ENCODE peak calls at places on chromosomes 11 and 22, in nine cellular contexts. One of them, this sample, is unnamed. For H3K79me2 and H3K4me1, the result is how much of the 10 kb centered on the place peaks cover.

GRCh38 chr22:29320546-29320945 is 5.0 kb upstream of the RASL10A start:
- DNase-seq in GM23338: no peak
- DNase-seq in mesendoderm: peak
- DNase-seq in PC-9: no peak
- DNase-seq in HCT116: no peak
- DNase-seq in hepatocyte: no peak
- DNase-seq in neural progenitor cell: no peak
- DNase-seq in fibroblast of lung: no peak
- DNase-seq in GM12878: no peak
- DNase-seq in this sample: no peak

GRCh38 chr11:116421529-116422185 is 351.1 kb downstream of the BUD13 start:
- DNase-seq in GM23338: no peak
- DNase-seq in mesendoderm: peak
- DNase-seq in PC-9: no peak
- DNase-seq in HCT116: no peak
- DNase-seq in hepatocyte: no peak
- DNase-seq in neural progenitor cell: no peak
- DNase-seq in fibroblast of lung: no peak
- DNase-seq in GM12878: no peak
- DNase-seq in this sample: no peak

GRCh38 chr11:68837583-68838571 is 3.8 kb downstream of the CPT1A start:
- DNase-seq in GM23338: no peak
- DNase-seq in mesendoderm: no peak
- DNase-seq in PC-9: no peak
- DNase-seq in HCT116: no peak
- DNase-seq in hepatocyte: no peak
- DNase-seq in neural progenitor cell: no peak
- DNase-seq in fibroblast of lung: no peak
- DNase-seq in GM12878: no peak
- DNase-seq in this sample: no peak

GRCh38 chr22:39318507-39319283 is 728 bp downstream of the RPL3 start:
- DNase-seq in GM23338: no peak
- DNase-seq in mesendoderm: peak
- DNase-seq in PC-9: no peak
- DNase-seq in HCT116: no peak
- DNase-seq in hepatocyte: peak
- DNase-seq in neural progenitor cell: peak
- DNase-seq in fibroblast of lung: no peak
- DNase-seq in GM12878: no peak
- DNase-seq in this sample: peak

GRCh38 chr11:111693224-111693937 is 72.8 kb downstream of the PPP2R1B start:
- DNase-seq in GM23338: no peak
- DNase-seq in mesendoderm: no peak
- DNase-seq in PC-9: no peak
- DNase-seq in HCT116: no peak
- DNase-seq in hepatocyte: no peak
- DNase-seq in neural progenitor cell: no peak
- DNase-seq in fibroblast of lung: no peak
- DNase-seq in GM12878: no peak
- DNase-seq in this sample: no peak

GRCh38 chr11:128627666-128628342 is 40.4 kb upstream of the ETS1 start:
- DNase-seq in GM23338: peak
- DNase-seq in mesendoderm: peak
- DNase-seq in PC-9: no peak
- DNase-seq in HCT116: no peak
- DNase-seq in hepatocyte: no peak
- DNase-seq in neural progenitor cell: no peak
- DNase-seq in fibroblast of lung: no peak
- DNase-seq in GM12878: no peak
- DNase-seq in this sample: peak

GRCh38 chr11:100247701-100248100 is 439.4 kb upstream of the ARHGAP42 start:
- DNase-seq in GM23338: no peak
- DNase-seq in mesendoderm: no peak
- DNase-seq in PC-9: no peak
- DNase-seq in HCT116: no peak
- DNase-seq in hepatocyte: no peak
- DNase-seq in neural progenitor cell: no peak
- DNase-seq in fibroblast of lung: no peak
- DNase-seq in GM12878: no peak
- DNase-seq in this sample: no peak

GRCh38 chr11:123246749-123247497 is 51.9 kb upstream of the CLMP start:
- DNase-seq in GM23338: peak
- DNase-seq in mesendoderm: peak
- DNase-seq in PC-9: peak
- DNase-seq in HCT116: peak
- DNase-seq in hepatocyte: peak
- DNase-seq in neural progenitor cell: peak
- DNase-seq in fibroblast of lung: peak
- DNase-seq in GM12878: no peak
- DNase-seq in this sample: peak

GRCh38 chr11:130133716-130134115 is 25.9 kb upstream of the ST14 start:
- DNase-seq in GM23338: no peak
- DNase-seq in mesendoderm: no peak
- DNase-seq in PC-9: no peak
- DNase-seq in HCT116: no peak
- DNase-seq in hepatocyte: no peak
- DNase-seq in neural progenitor cell: no peak
- DNase-seq in fibroblast of lung: no peak
- DNase-seq in GM12878: no peak
- DNase-seq in this sample: no peak

GRCh38 chr11:114147389-114148382 is 88.2 kb downstream of the ZBTB16 start:
- DNase-seq in GM23338: no peak
- DNase-seq in mesendoderm: peak
- DNase-seq in PC-9: no peak
- DNase-seq in HCT116: no peak
- DNase-seq in hepatocyte: no peak
- DNase-seq in neural progenitor cell: peak
- DNase-seq in fibroblast of lung: no peak
- DNase-seq in GM12878: no peak
- DNase-seq in this sample: no peak

GRCh38 chr11:119885861-119886567 is 157.0 kb upstream of the NECTIN1 start:
- DNase-seq in GM23338: no peak
- DNase-seq in mesendoderm: no peak
- DNase-seq in PC-9: no peak
- DNase-seq in HCT116: no peak
- DNase-seq in hepatocyte: no peak
- DNase-seq in neural progenitor cell: no peak
- DNase-seq in fibroblast of lung: no peak
- DNase-seq in GM12878: no peak
- DNase-seq in this sample: no peak

GRCh38 chr11:16891964-16892363 is 122.2 kb downstream of the PLEKHA7 start:
- DNase-seq in GM23338: no peak
- DNase-seq in mesendoderm: no peak
- DNase-seq in PC-9: no peak
- DNase-seq in HCT116: no peak
- DNase-seq in hepatocyte: no peak
- DNase-seq in neural progenitor cell: no peak
- DNase-seq in fibroblast of lung: peak
- DNase-seq in GM12878: no peak
- DNase-seq in this sample: no peak

GRCh38 chr11:74307409-74307808 is 4.0 kb downstream of the P4HA3 start:
- DNase-seq in GM23338: no peak
- DNase-seq in mesendoderm: no peak
- DNase-seq in PC-9: no peak
- DNase-seq in HCT116: no peak
- DNase-seq in hepatocyte: peak
- DNase-seq in neural progenitor cell: no peak
- DNase-seq in fibroblast of lung: peak
- DNase-seq in GM12878: no peak
- DNase-seq in this sample: no peak

GRCh38 chr22:19524170-19525115 is at the start of gene CLDN5:
- DNase-seq in GM23338: peak
- DNase-seq in mesendoderm: peak
- DNase-seq in PC-9: no peak
- DNase-seq in HCT116: no peak
- DNase-seq in hepatocyte: no peak
- DNase-seq in neural progenitor cell: peak
- DNase-seq in fibroblast of lung: peak
- DNase-seq in GM12878: no peak
- DNase-seq in this sample: no peak

GRCh38 chr11:68008381-68009337 is 1.5 kb upstream of the ALDH3B1 start:
- DNase-seq in GM23338: no peak
- DNase-seq in mesendoderm: no peak
- DNase-seq in PC-9: no peak
- DNase-seq in HCT116: no peak
- DNase-seq in hepatocyte: no peak
- DNase-seq in neural progenitor cell: no peak
- DNase-seq in fibroblast of lung: no peak
- DNase-seq in GM12878: no peak
- DNase-seq in this sample: peak

GRCh38 chr11:117823941-117824420 is 563 bp downstream of the FXYD2 start:
- DNase-seq in GM23338: no peak
- DNase-seq in mesendoderm: no peak
- DNase-seq in PC-9: no peak
- DNase-seq in HCT116: no peak
- DNase-seq in hepatocyte: no peak
- DNase-seq in neural progenitor cell: no peak
- DNase-seq in fibroblast of lung: peak
- DNase-seq in GM12878: no peak
- DNase-seq in this sample: no peak

DNA sequence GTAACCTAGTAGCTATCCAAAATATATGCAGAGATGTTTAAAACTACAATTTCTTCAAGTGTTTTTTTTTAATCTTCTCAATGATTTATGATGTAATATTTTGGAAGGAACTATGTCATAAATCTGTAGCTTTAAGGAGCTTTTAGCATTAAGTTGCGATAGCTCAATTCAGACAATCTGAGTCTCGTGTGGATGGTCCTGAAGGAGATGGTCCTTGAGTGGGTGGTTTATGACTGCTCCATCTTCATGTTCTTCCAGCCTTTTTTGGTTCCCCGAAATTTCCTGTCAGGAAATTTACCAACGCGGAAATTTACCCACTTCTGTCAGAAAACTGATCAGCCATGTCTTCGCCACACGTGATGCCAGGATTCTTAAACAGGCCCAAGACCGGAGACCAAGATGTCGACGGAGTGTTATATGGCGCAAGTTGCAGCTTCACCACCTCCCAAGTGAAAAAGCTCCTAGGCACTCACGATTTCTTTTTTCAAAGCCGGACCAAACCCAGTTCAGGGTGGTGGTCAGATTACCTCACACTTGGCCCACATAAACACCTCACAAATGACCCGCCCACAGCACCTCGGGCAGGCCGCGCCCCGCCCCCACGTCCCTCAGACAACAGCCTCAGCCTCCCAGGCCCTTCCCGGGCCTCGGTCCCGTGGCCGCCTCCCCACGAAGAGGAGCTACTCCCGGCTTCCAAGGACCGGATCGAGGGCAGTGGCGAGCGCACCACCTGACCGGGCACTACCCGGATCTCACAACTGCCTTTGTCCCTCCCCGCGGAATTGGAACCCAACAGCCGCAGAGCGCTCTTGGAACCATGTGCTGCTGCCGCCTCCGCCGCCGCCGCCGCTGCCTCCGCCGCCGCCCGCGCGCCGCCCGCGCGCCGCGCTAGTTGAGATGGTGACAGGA is at the start of gene MORC2:
- DNase-seq in GM23338: peak
- DNase-seq in mesendoderm: peak
- DNase-seq in PC-9: peak
- DNase-seq in HCT116: no peak
- DNase-seq in hepatocyte: peak
- DNase-seq in neural progenitor cell: no peak
- DNase-seq in fibroblast of lung: peak
- DNase-seq in GM12878: no peak
- DNase-seq in this sample: no peak
- H3K79me2 ChIP-seq in GM23338: half or more
- H3K79me2 ChIP-seq in mesendoderm: half or more
- H3K79me2 ChIP-seq in PC-9: half or more
- H3K79me2 ChIP-seq in HCT116: under half
- H3K79me2 ChIP-seq in hepatocyte: half or more
- H3K79me2 ChIP-seq in neural progenitor cell: half or more
- H3K79me2 ChIP-seq in fibroblast of lung: half or more
- H3K79me2 ChIP-seq in GM12878: under half
- H3K79me2 ChIP-seq in this sample: half or more

GRCh38 chr11:43034341-43034740 is 277.5 kb upstream of the API5 start:
- DNase-seq in GM23338: no peak
- DNase-seq in mesendoderm: no peak
- DNase-seq in PC-9: no peak
- DNase-seq in HCT116: no peak
- DNase-seq in hepatocyte: no peak
- DNase-seq in neural progenitor cell: no peak
- DNase-seq in fibroblast of lung: no peak
- DNase-seq in GM12878: no peak
- DNase-seq in this sample: no peak
- H3K4me2 ChIP-seq in GM23338: no peak
- H3K4me2 ChIP-seq in mesendoderm: no peak
- H3K4me2 ChIP-seq in PC-9: no peak
- H3K4me2 ChIP-seq in HCT116: no peak
- H3K4me2 ChIP-seq in hepatocyte: no peak
- H3K4me2 ChIP-seq in neural progenitor cell: no peak
- H3K4me2 ChIP-seq in fibroblast of lung: no peak
- H3K4me2 ChIP-seq in GM12878: no peak
- H3K4me2 ChIP-seq in this sample: no peak

GRCh38 chr22:17835256-17835655 is 61.0 kb upstream of the BID start:
- DNase-seq in GM23338: no peak
- DNase-seq in mesendoderm: no peak
- DNase-seq in PC-9: no peak
- DNase-seq in HCT116: no peak
- DNase-seq in hepatocyte: no peak
- DNase-seq in neural progenitor cell: no peak
- DNase-seq in fibroblast of lung: no peak
- DNase-seq in GM12878: no peak
- DNase-seq in this sample: no peak
- H3K4me1 ChIP-seq in GM23338: under half
- H3K4me1 ChIP-seq in mesendoderm: under half
- H3K4me1 ChIP-seq in PC-9: under half
- H3K4me1 ChIP-seq in HCT116: under half
- H3K4me1 ChIP-seq in hepatocyte: under half
- H3K4me1 ChIP-seq in neural progenitor cell: under half
- H3K4me1 ChIP-seq in fibroblast of lung: under half
- H3K4me1 ChIP-seq in GM12878: under half
- H3K4me1 ChIP-seq in this sample: under half

GRCh38 chr11:11244470-11245080 is 108.5 kb downstream of the CSNK2A3 start:
- DNase-seq in GM23338: no peak
- DNase-seq in mesendoderm: peak
- DNase-seq in PC-9: no peak
- DNase-seq in HCT116: no peak
- DNase-seq in hepatocyte: no peak
- DNase-seq in neural progenitor cell: no peak
- DNase-seq in fibroblast of lung: no peak
- DNase-seq in GM12878: no peak
- DNase-seq in this sample: no peak

GRCh38 chr11:11247576-11247975 is 105.5 kb downstream of the CSNK2A3 start:
- DNase-seq in GM23338: no peak
- DNase-seq in mesendoderm: no peak
- DNase-seq in PC-9: no peak
- DNase-seq in HCT116: no peak
- DNase-seq in hepatocyte: no peak
- DNase-seq in neural progenitor cell: no peak
- DNase-seq in fibroblast of lung: no peak
- DNase-seq in GM12878: no peak
- DNase-seq in this sample: no peak

GRCh38 chr11:11243790-11244469 is 109.1 kb downstream of the CSNK2A3 start:
- DNase-seq in GM23338: peak
- DNase-seq in mesendoderm: peak
- DNase-seq in PC-9: no peak
- DNase-seq in HCT116: no peak
- DNase-seq in hepatocyte: peak
- DNase-seq in neural progenitor cell: peak
- DNase-seq in fibroblast of lung: no peak
- DNase-seq in GM12878: no peak
- DNase-seq in this sample: peak

GRCh38 chr11:11243258-11243789 is 109.7 kb downstream of the CSNK2A3 start:
- DNase-seq in GM23338: no peak
- DNase-seq in mesendoderm: no peak
- DNase-seq in PC-9: no peak
- DNase-seq in HCT116: no peak
- DNase-seq in hepatocyte: peak
- DNase-seq in neural progenitor cell: no peak
- DNase-seq in fibroblast of lung: no peak
- DNase-seq in GM12878: no peak
- DNase-seq in this sample: no peak

GRCh38 chr11:11246166-11246565 is 106.9 kb downstream of the CSNK2A3 start:
- DNase-seq in GM23338: no peak
- DNase-seq in mesendoderm: no peak
- DNase-seq in PC-9: no peak
- DNase-seq in HCT116: no peak
- DNase-seq in hepatocyte: no peak
- DNase-seq in neural progenitor cell: no peak
- DNase-seq in fibroblast of lung: no peak
- DNase-seq in GM12878: no peak
- DNase-seq in this sample: no peak
- H3K79me2 ChIP-seq in GM23338: under half
- H3K79me2 ChIP-seq in mesendoderm: under half
- H3K79me2 ChIP-seq in PC-9: under half
- H3K79me2 ChIP-seq in HCT116: under half
- H3K79me2 ChIP-seq in hepatocyte: under half
- H3K79me2 ChIP-seq in neural progenitor cell: under half
- H3K79me2 ChIP-seq in fibroblast of lung: under half
- H3K79me2 ChIP-seq in GM12878: under half
- H3K79me2 ChIP-seq in this sample: under half